ENCODE peak calls at places on chromosomes 5 and 9, in six cellular contexts. S, E, J, P, K and Z are unnamed samples.

GRCh38 chr9:36844961-36845360 is 189.1 kb downstream of the PAX5 start:
- DNase-seq in S (no peak), E (no peak), J (no peak), P (no peak), K (no peak), Z (no peak)

GRCh38 chr9:34651286-34651685 is 699 bp upstream of the IL11RA start:
- DNase-seq in S (no peak), E (no peak), J (no peak), P (no peak), K (peak), Z (peak)

GRCh38 chr9:137639303-137640051 is 20.7 kb downstream of the EHMT1 start:
- DNase-seq in S (no peak), E (no peak), J (no peak), P (no peak), K (no peak), Z (no peak)

GRCh38 chr5:132261881-132262845 is 4.7 kb downstream of the PDLIM4 start:
- DNase-seq in S (no peak), E (no peak), J (no peak), P (no peak), K (no peak), Z (peak)

GRCh38 chr5:87074934-87075541 is 192.6 kb upstream of the RASA1 start:
- DNase-seq in S (no peak), E (no peak), J (no peak), P (no peak), K (no peak), Z (peak)

GRCh38 chr9:127568971-127569818 is 42.9 kb upstream of the STXBP1 start:
- DNase-seq in S (peak), E (peak), J (peak), P (peak), K (peak), Z (peak)

GRCh38 chr5:114427204-114427603 is 65.3 kb downstream of the KCNN2 start:
- DNase-seq in S (no peak), E (no peak), J (no peak), P (no peak), K (no peak), Z (no peak)

GRCh38 chr5:77867194-77867691 is 91.1 kb upstream of the TBCA start:
- DNase-seq in S (no peak), E (peak), J (no peak), P (no peak), K (no peak), Z (no peak)

GRCh38 chr9:82170079-82170662 is 181.6 kb downstream of the SPATA31D1 start:
- DNase-seq in S (no peak), E (no peak), J (no peak), P (no peak), K (no peak), Z (no peak)

GRCh38 chr9:82456621-82457020 is 468.0 kb downstream of the SPATA31D1 start:
- DNase-seq in S (no peak), E (no peak), J (no peak), P (no peak), K (no peak), Z (no peak)

GRCh38 chr5:60779431-60779830 is 64.6 kb downstream of the ELOVL7 start:
- DNase-seq in S (no peak), E (no peak), J (no peak), P (no peak), K (no peak), Z (no peak)

GRCh38 chr9:27423919-27424710 is 100.0 kb upstream of the IFNK start:
- DNase-seq in S (no peak), E (no peak), J (no peak), P (no peak), K (no peak), Z (no peak)

GRCh38 chr9:126613656-126614055 is at the start of gene LMX1B:
- DNase-seq in S (peak), E (peak), J (peak), P (no peak), K (no peak), Z (peak)

GRCh38 chr5:73229271-73229670 is 56.3 kb downstream of the TMEM174 start:
- DNase-seq in S (no peak), E (no peak), J (no peak), P (no peak), K (no peak), Z (no peak)

GRCh38 chr5:108326982-108327381 is 54.9 kb downstream of the FBXL17 start:
- DNase-seq in S (no peak), E (no peak), J (no peak), P (no peak), K (no peak), Z (no peak)

GRCh38 chr5:73895471-73895870 is 269.5 kb downstream of the ARHGEF28 start:
- DNase-seq in S (no peak), E (no peak), J (no peak), P (no peak), K (no peak), Z (no peak)

GRCh38 chr5:170278611-170279500 is 18.7 kb downstream of the LCP2 start:
- DNase-seq in S (no peak), E (no peak), J (no peak), P (no peak), K (peak), Z (peak)

GRCh38 chr5:131228646-131229045 is 35.2 kb upstream of the CDC42SE2 start:
- DNase-seq in S (no peak), E (no peak), J (no peak), P (no peak), K (no peak), Z (no peak)

GRCh38 chr9:136133191-136133958 is 14.7 kb upstream of the TMEM250 start:
- DNase-seq in S (no peak), E (peak), J (peak), P (no peak), K (no peak), Z (no peak)

GRCh38 chr9:121434946-121435345 is 64.7 kb downstream of the GGTA1 start:
- DNase-seq in S (no peak), E (no peak), J (no peak), P (no peak), K (no peak), Z (no peak)

DNA sequence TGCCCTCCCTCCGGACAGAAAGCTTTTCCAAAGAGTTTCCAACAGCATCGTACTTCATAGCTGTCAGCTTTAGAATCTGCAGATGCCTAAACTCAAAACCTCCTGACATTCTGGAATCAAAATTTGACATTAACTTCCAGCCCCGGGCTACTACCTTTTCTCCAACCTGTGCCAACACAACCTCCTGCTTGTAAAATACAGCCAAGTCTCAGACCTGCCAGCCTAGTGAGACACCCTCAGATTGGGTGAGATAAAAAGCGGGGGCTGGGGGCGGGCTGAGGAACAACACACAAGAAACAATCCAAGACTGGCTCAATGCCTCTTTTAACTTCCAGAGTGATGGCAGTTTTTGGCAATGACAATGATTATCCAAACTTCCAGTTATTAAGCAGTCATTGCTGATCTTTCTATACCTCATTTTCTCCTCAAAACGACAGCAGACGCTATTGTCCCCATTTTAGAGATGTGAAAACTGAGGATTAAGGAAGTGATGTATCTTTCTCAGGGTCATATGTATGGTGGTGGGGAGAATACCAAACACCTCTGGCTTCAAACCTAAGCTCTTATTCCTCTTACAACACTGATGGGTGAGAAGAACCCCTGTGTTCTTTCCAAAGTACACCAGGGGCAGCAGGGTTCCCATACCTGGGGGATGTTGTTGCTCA is 1.2 kb downstream of the TNC start:
- DNase-seq in S (no peak), E (no peak), J (no peak), P (no peak), K (no peak), Z (no peak)
- H3K4me3 ChIP-seq in S (peak), E (peak), J (peak), P (no peak), K (peak), Z (peak)

GRCh38 chr5:3092211-3092610 is 340.7 kb upstream of the IRX2 start:
- DNase-seq in S (no peak), E (no peak), J (no peak), P (no peak), K (no peak), Z (no peak)

GRCh38 chr5:3092664-3093063 is 341.2 kb upstream of the IRX2 start:
- DNase-seq in S (no peak), E (no peak), J (no peak), P (no peak), K (no peak), Z (no peak)

DNA sequence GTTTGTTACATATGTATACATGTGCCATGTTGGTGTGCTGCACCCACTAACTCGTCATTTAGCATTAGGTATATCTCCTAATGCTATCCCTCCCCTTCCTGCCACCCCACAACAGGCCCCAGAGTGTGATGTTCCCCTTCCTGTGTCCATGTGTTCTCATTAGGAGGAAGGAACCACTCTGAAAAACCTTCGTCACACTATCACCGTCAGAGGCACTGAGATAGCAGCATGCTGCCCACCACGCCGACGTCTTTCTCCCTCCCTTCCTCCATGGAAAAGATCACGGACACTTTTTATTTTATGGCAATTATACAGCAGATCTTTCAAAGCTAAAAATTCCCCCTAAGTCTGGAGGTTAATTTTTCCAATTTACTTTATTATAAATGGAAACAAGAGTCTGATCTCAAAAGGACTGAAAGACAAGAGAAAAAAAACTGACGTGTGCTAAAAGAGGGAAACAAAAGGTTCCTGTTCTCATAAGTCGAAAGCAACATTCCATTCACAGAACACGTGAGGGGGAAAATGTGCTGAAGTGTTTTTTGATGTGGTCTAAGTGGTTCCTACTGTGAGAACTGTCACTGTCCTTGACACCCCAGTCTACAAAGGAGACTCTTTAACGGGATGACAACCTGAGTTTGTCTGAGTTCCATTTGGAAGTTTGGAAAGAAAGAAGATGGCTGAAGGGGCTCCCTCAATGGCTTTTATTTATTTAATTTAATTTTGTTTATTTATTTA is 339.7 kb upstream of the IRX2 start:
- DNase-seq in S (no peak), E (no peak), J (no peak), P (no peak), K (no peak), Z (no peak)
- TF ChIP-seq EP300 in S (no peak), E (no peak), J (no peak), P (no peak), K (no peak), Z (no peak)

DNA sequence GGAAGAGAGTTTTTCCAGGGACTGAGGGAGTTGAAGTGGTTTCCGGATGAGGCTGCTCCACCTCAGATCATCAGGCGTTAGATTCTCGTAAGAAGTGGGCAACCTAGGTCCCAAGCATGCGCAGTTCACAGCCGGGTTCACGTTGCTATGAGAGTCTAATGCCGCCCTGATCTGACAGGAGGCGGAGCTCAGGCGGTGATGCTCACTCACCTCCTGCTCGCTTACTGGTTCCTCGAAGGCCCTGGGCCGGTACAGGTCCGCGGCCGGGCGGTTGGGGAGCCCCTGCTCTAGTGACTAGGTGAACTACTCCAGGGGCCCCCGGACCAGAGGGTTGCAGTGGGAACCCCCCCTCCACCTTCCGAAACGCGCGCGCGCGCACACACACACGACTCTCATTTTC is 997 bp upstream of the RNF130 start:
- DNase-seq in S (peak), E (no peak), J (peak), P (no peak), K (no peak), Z (no peak)
- H3K4me3 ChIP-seq in S (no peak), E (no peak), J (peak), P (no peak), K (no peak), Z (no peak)

GRCh38 chr9:70580593-70581195 is 166.2 kb upstream of the KLF9 start:
- DNase-seq in S (no peak), E (no peak), J (no peak), P (no peak), K (no peak), Z (no peak)
- TF ChIP-seq EP300 in S (no peak), E (no peak), J (no peak), P (no peak), K (no peak), Z (no peak)